ENCODE peak calls at places on chromosomes 13 and 19, in six cellular contexts. One of them, this sample, is unnamed. For H3K27me3, the result is how much of the 10 kb centered on the place peaks cover.

GRCh38 chr13:28751210-28751935 is 32.6 kb upstream of the SLC46A3 start:
- DNase-seq in colonic mucosa: no peak
- DNase-seq in brain microvascular endothelial cell: no peak
- DNase-seq in thoracic aorta: no peak
- DNase-seq in neural progenitor cell: no peak
- DNase-seq in AG04450: no peak
- DNase-seq in this sample: no peak

GRCh38 chr13:79932556-79932955 is 408.4 kb downstream of the SPRY2 start:
- DNase-seq in colonic mucosa: no peak
- DNase-seq in brain microvascular endothelial cell: no peak
- DNase-seq in thoracic aorta: no peak
- DNase-seq in neural progenitor cell: no peak
- DNase-seq in AG04450: no peak
- DNase-seq in this sample: no peak

GRCh38 chr13:89465366-89465765 is 1794.2 kb downstream of the SLITRK5 start:
- DNase-seq in colonic mucosa: no peak
- DNase-seq in brain microvascular endothelial cell: peak
- DNase-seq in thoracic aorta: no peak
- DNase-seq in neural progenitor cell: peak
- DNase-seq in AG04450: no peak
- DNase-seq in this sample: no peak

GRCh38 chr13:50907781-50908180 is 1.8 kb upstream of the RNASEH2B start:
- DNase-seq in colonic mucosa: no peak
- DNase-seq in brain microvascular endothelial cell: no peak
- DNase-seq in thoracic aorta: no peak
- DNase-seq in neural progenitor cell: no peak
- DNase-seq in AG04450: no peak
- DNase-seq in this sample: no peak

GRCh38 chr13:80924596-80924995 is 583.7 kb upstream of the SPRY2 start:
- DNase-seq in colonic mucosa: no peak
- DNase-seq in brain microvascular endothelial cell: peak
- DNase-seq in thoracic aorta: no peak
- DNase-seq in neural progenitor cell: no peak
- DNase-seq in AG04450: no peak
- DNase-seq in this sample: no peak

GRCh38 chr13:90416519-90416918 is 931.0 kb upstream of the MIR17HG start:
- DNase-seq in colonic mucosa: no peak
- DNase-seq in brain microvascular endothelial cell: peak
- DNase-seq in thoracic aorta: no peak
- DNase-seq in neural progenitor cell: no peak
- DNase-seq in AG04450: no peak
- DNase-seq in this sample: peak

GRCh38 chr19:33464733-33465115 is 56.9 kb downstream of the PEPD start:
- DNase-seq in colonic mucosa: no peak
- DNase-seq in brain microvascular endothelial cell: no peak
- DNase-seq in thoracic aorta: no peak
- DNase-seq in neural progenitor cell: no peak
- DNase-seq in AG04450: no peak
- DNase-seq in this sample: no peak

GRCh38 chr13:54913668-54914067 is 1885.1 kb downstream of the OLFM4 start:
- DNase-seq in colonic mucosa: no peak
- DNase-seq in brain microvascular endothelial cell: no peak
- DNase-seq in thoracic aorta: no peak
- DNase-seq in neural progenitor cell: no peak
- DNase-seq in AG04450: no peak
- DNase-seq in this sample: no peak

GRCh38 chr19:18648971-18649310 is 12.1 kb downstream of the KLHL26 start:
- DNase-seq in colonic mucosa: no peak
- DNase-seq in brain microvascular endothelial cell: peak
- DNase-seq in thoracic aorta: no peak
- DNase-seq in neural progenitor cell: no peak
- DNase-seq in AG04450: no peak
- DNase-seq in this sample: no peak

GRCh38 chr19:15551183-15552004 is 43.1 kb downstream of the CYP4F22 start:
- DNase-seq in colonic mucosa: peak
- DNase-seq in brain microvascular endothelial cell: no peak
- DNase-seq in thoracic aorta: no peak
- DNase-seq in neural progenitor cell: no peak
- DNase-seq in AG04450: no peak
- DNase-seq in this sample: no peak

GRCh38 chr19:38718747-38719543 is 25.3 kb downstream of the CAPN12 start:
- DNase-seq in colonic mucosa: no peak
- DNase-seq in brain microvascular endothelial cell: peak
- DNase-seq in thoracic aorta: no peak
- DNase-seq in neural progenitor cell: peak
- DNase-seq in AG04450: no peak
- DNase-seq in this sample: no peak

GRCh38 chr13:44407891-44408290 is 34.3 kb downstream of the SERP2 start:
- DNase-seq in colonic mucosa: no peak
- DNase-seq in brain microvascular endothelial cell: no peak
- DNase-seq in thoracic aorta: no peak
- DNase-seq in neural progenitor cell: no peak
- DNase-seq in AG04450: no peak
- DNase-seq in this sample: no peak

GRCh38 chr19:5839312-5840017 is at the start of gene FUT6:
- DNase-seq in colonic mucosa: peak
- DNase-seq in brain microvascular endothelial cell: no peak
- DNase-seq in thoracic aorta: no peak
- DNase-seq in neural progenitor cell: no peak
- DNase-seq in AG04450: no peak
- DNase-seq in this sample: no peak

GRCh38 chr13:50080856-50081105 is 65.5 kb downstream of the KCNRG start:
- DNase-seq in colonic mucosa: no peak
- DNase-seq in brain microvascular endothelial cell: no peak
- DNase-seq in thoracic aorta: no peak
- DNase-seq in neural progenitor cell: no peak
- DNase-seq in AG04450: no peak
- DNase-seq in this sample: no peak

GRCh38 chr19:50414850-50415660 is 3.7 kb upstream of the SPIB start:
- DNase-seq in colonic mucosa: peak
- DNase-seq in brain microvascular endothelial cell: peak
- DNase-seq in thoracic aorta: no peak
- DNase-seq in neural progenitor cell: peak
- DNase-seq in AG04450: peak
- DNase-seq in this sample: no peak

GRCh38 chr13:43543331-43543730 is 243.4 kb downstream of the ENOX1 start:
- DNase-seq in colonic mucosa: no peak
- DNase-seq in brain microvascular endothelial cell: peak
- DNase-seq in thoracic aorta: no peak
- DNase-seq in neural progenitor cell: no peak
- DNase-seq in AG04450: no peak
- DNase-seq in this sample: no peak

GRCh38 chr19:10260141-10260584 is 8.1 kb downstream of the MRPL4 start:
- DNase-seq in colonic mucosa: no peak
- DNase-seq in brain microvascular endothelial cell: no peak
- DNase-seq in thoracic aorta: no peak
- DNase-seq in neural progenitor cell: no peak
- DNase-seq in AG04450: no peak
- DNase-seq in this sample: no peak

GRCh38 chr19:35041548-35042055 is at the start of gene HPN:
- DNase-seq in colonic mucosa: no peak
- DNase-seq in brain microvascular endothelial cell: no peak
- DNase-seq in thoracic aorta: no peak
- DNase-seq in neural progenitor cell: peak
- DNase-seq in AG04450: no peak
- DNase-seq in this sample: no peak

GRCh38 chr13:40777166-40777956 is 6.4 kb upstream of the MRPS31 start:
- DNase-seq in colonic mucosa: peak
- DNase-seq in brain microvascular endothelial cell: peak
- DNase-seq in thoracic aorta: no peak
- DNase-seq in neural progenitor cell: peak
- DNase-seq in AG04450: no peak
- DNase-seq in this sample: no peak

GRCh38 chr13:19927117-19927734 is 31.3 kb upstream of the ZMYM2 start:
- DNase-seq in colonic mucosa: no peak
- DNase-seq in brain microvascular endothelial cell: no peak
- DNase-seq in thoracic aorta: no peak
- DNase-seq in neural progenitor cell: peak
- DNase-seq in AG04450: no peak
- DNase-seq in this sample: peak

GRCh38 chr13:37769078-37769477 is 100.5 kb downstream of the TRPC4 start:
- DNase-seq in colonic mucosa: no peak
- DNase-seq in brain microvascular endothelial cell: no peak
- DNase-seq in thoracic aorta: no peak
- DNase-seq in neural progenitor cell: no peak
- DNase-seq in AG04450: no peak
- DNase-seq in this sample: no peak

GRCh38 chr19:3179739-3180293 is 1.2 kb downstream of the S1PR4 start:
- DNase-seq in colonic mucosa: no peak
- DNase-seq in brain microvascular endothelial cell: no peak
- DNase-seq in thoracic aorta: no peak
- DNase-seq in neural progenitor cell: no peak
- DNase-seq in AG04450: no peak
- DNase-seq in this sample: no peak

GRCh38 chr13:40974460-40975407 is 44.4 kb downstream of the ELF1 start:
- DNase-seq in colonic mucosa: peak
- DNase-seq in brain microvascular endothelial cell: peak
- DNase-seq in thoracic aorta: no peak
- DNase-seq in neural progenitor cell: peak
- DNase-seq in AG04450: no peak
- DNase-seq in this sample: no peak

GRCh38 chr19:1116726-1117581 is 13.2 kb downstream of the GPX4 start:
- DNase-seq in colonic mucosa: no peak
- DNase-seq in brain microvascular endothelial cell: no peak
- DNase-seq in thoracic aorta: no peak
- DNase-seq in neural progenitor cell: no peak
- DNase-seq in AG04450: no peak
- DNase-seq in this sample: no peak

GRCh38 chr19:35558400-35559280 is 4.8 kb downstream of the ATP4A start:
- DNase-seq in colonic mucosa: no peak
- DNase-seq in brain microvascular endothelial cell: no peak
- DNase-seq in thoracic aorta: no peak
- DNase-seq in neural progenitor cell: no peak
- DNase-seq in AG04450: no peak
- DNase-seq in this sample: no peak

GRCh38 chr19:49889687-49890348 is 6.9 kb downstream of the IL4I1 start:
- DNase-seq in colonic mucosa: peak
- DNase-seq in brain microvascular endothelial cell: peak
- DNase-seq in thoracic aorta: no peak
- DNase-seq in neural progenitor cell: peak
- DNase-seq in AG04450: no peak
- DNase-seq in this sample: no peak

GRCh38 chr13:23796546-23796945 is 92.7 kb downstream of the MIPEP start:
- DNase-seq in colonic mucosa: no peak
- DNase-seq in brain microvascular endothelial cell: peak
- DNase-seq in thoracic aorta: no peak
- DNase-seq in neural progenitor cell: no peak
- DNase-seq in AG04450: no peak
- DNase-seq in this sample: no peak

GRCh38 chr19:30406220-30406944 is 34.2 kb downstream of the ZNF536 start:
- DNase-seq in colonic mucosa: no peak
- DNase-seq in brain microvascular endothelial cell: no peak
- DNase-seq in thoracic aorta: no peak
- DNase-seq in neural progenitor cell: peak
- DNase-seq in AG04450: no peak
- DNase-seq in this sample: no peak
- TF ChIP-seq CTCF in colonic mucosa: peak
- TF ChIP-seq CTCF in brain microvascular endothelial cell: peak
- TF ChIP-seq CTCF in thoracic aorta: no peak
- TF ChIP-seq CTCF in neural progenitor cell: peak
- TF ChIP-seq CTCF in AG04450: no peak
- TF ChIP-seq CTCF in this sample: no peak

GRCh38 chr19:13298565-13299481 is 148.6 kb downstream of the IER2 start:
- DNase-seq in colonic mucosa: no peak
- DNase-seq in brain microvascular endothelial cell: no peak
- DNase-seq in thoracic aorta: no peak
- DNase-seq in neural progenitor cell: no peak
- DNase-seq in AG04450: no peak
- DNase-seq in this sample: no peak

GRCh38 chr19:13301627-13302334 is 151.6 kb downstream of the IER2 start:
- DNase-seq in colonic mucosa: no peak
- DNase-seq in brain microvascular endothelial cell: no peak
- DNase-seq in thoracic aorta: no peak
- DNase-seq in neural progenitor cell: no peak
- DNase-seq in AG04450: no peak
- DNase-seq in this sample: no peak

GRCh38 chr19:13299838-13300237 is 149.6 kb downstream of the IER2 start:
- DNase-seq in colonic mucosa: no peak
- DNase-seq in brain microvascular endothelial cell: no peak
- DNase-seq in thoracic aorta: no peak
- DNase-seq in neural progenitor cell: peak
- DNase-seq in AG04450: no peak
- DNase-seq in this sample: no peak

GRCh38 chr19:13302521-13303270 is 152.5 kb downstream of the IER2 start:
- DNase-seq in colonic mucosa: no peak
- DNase-seq in brain microvascular endothelial cell: no peak
- DNase-seq in thoracic aorta: no peak
- DNase-seq in neural progenitor cell: peak
- DNase-seq in AG04450: no peak
- DNase-seq in this sample: no peak

GRCh38 chr19:13300421-13301030 is 150.3 kb downstream of the IER2 start:
- DNase-seq in colonic mucosa: no peak
- DNase-seq in brain microvascular endothelial cell: no peak
- DNase-seq in thoracic aorta: no peak
- DNase-seq in neural progenitor cell: no peak
- DNase-seq in AG04450: no peak
- DNase-seq in this sample: no peak
- H3K27me3 ChIP-seq in colonic mucosa: under half
- H3K27me3 ChIP-seq in brain microvascular endothelial cell: under half
- H3K27me3 ChIP-seq in thoracic aorta: under half
- H3K27me3 ChIP-seq in neural progenitor cell: under half
- H3K27me3 ChIP-seq in AG04450: under half
- H3K27me3 ChIP-seq in this sample: under half

GRCh38 chr13:108897955-108898354 is 268.5 kb downstream of the MYO16 start:
- DNase-seq in colonic mucosa: no peak
- DNase-seq in brain microvascular endothelial cell: no peak
- DNase-seq in thoracic aorta: no peak
- DNase-seq in neural progenitor cell: no peak
- DNase-seq in AG04450: no peak
- DNase-seq in this sample: no peak
- TF ChIP-seq CTCF in colonic mucosa: no peak
- TF ChIP-seq CTCF in brain microvascular endothelial cell: no peak
- TF ChIP-seq CTCF in thoracic aorta: no peak
- TF ChIP-seq CTCF in neural progenitor cell: no peak
- TF ChIP-seq CTCF in AG04450: no peak
- TF ChIP-seq CTCF in this sample: no peak

GRCh38 chr19:29445246-29445645 is 80.5 kb upstream of the VSTM2B start:
- DNase-seq in colonic mucosa: peak
- DNase-seq in brain microvascular endothelial cell: no peak
- DNase-seq in thoracic aorta: no peak
- DNase-seq in neural progenitor cell: no peak
- DNase-seq in AG04450: no peak
- DNase-seq in this sample: no peak

GRCh38 chr19:29442094-29442493 is 83.7 kb upstream of the VSTM2B start:
- DNase-seq in colonic mucosa: no peak
- DNase-seq in brain microvascular endothelial cell: no peak
- DNase-seq in thoracic aorta: no peak
- DNase-seq in neural progenitor cell: no peak
- DNase-seq in AG04450: no peak
- DNase-seq in this sample: no peak

GRCh38 chr19:29446331-29446730 is 79.5 kb upstream of the VSTM2B start:
- DNase-seq in colonic mucosa: no peak
- DNase-seq in brain microvascular endothelial cell: no peak
- DNase-seq in thoracic aorta: no peak
- DNase-seq in neural progenitor cell: no peak
- DNase-seq in AG04450: no peak
- DNase-seq in this sample: no peak

GRCh38 chr19:29439688-29440550 is 85.9 kb upstream of the VSTM2B start:
- DNase-seq in colonic mucosa: no peak
- DNase-seq in brain microvascular endothelial cell: no peak
- DNase-seq in thoracic aorta: no peak
- DNase-seq in neural progenitor cell: no peak
- DNase-seq in AG04450: no peak
- DNase-seq in this sample: no peak

GRCh38 chr19:29442910-29443309 is 82.9 kb upstream of the VSTM2B start:
- DNase-seq in colonic mucosa: no peak
- DNase-seq in brain microvascular endothelial cell: no peak
- DNase-seq in thoracic aorta: no peak
- DNase-seq in neural progenitor cell: no peak
- DNase-seq in AG04450: no peak
- DNase-seq in this sample: no peak
- H3K27me3 ChIP-seq in colonic mucosa: under half
- H3K27me3 ChIP-seq in brain microvascular endothelial cell: under half
- H3K27me3 ChIP-seq in thoracic aorta: under half
- H3K27me3 ChIP-seq in neural progenitor cell: under half
- H3K27me3 ChIP-seq in AG04450: under half
- H3K27me3 ChIP-seq in this sample: under half

This sample was measured in BJ.